ENCODE peak calls at places on chromosomes 3 and 15, in ten cellular contexts. A, K, C, L, T, H, G, X, N and E are unnamed samples. For H3K4me1, the result is how much of the 10 kb centered on the place peaks cover.

GRCh38 chr15:53869044-53869805 is 109.0 kb upstream of the UNC13C start:
- DNase-seq in A (no peak), K (no peak), C (no peak), L (no peak), T (no peak), H (no peak), G (peak), X (no peak), N (no peak), E (no peak)

GRCh38 chr15:60972301-60972700 is 256.8 kb downstream of the RORA start:
- DNase-seq in A (no peak), K (no peak), C (no peak), L (no peak), T (no peak), H (no peak), G (no peak), X (no peak), N (no peak), E (no peak)

GRCh38 chr3:196287066-196287404 is 491 bp downstream of the PCYT1A start:
- DNase-seq in A (no peak), K (no peak), C (no peak), L (no peak), T (no peak), H (peak), G (peak), X (peak), N (peak), E (peak)

GRCh38 chr3:175342196-175342595 is 483.1 kb downstream of the NAALADL2 start:
- DNase-seq in A (no peak), K (no peak), C (no peak), L (no peak), T (no peak), H (no peak), G (no peak), X (no peak), N (no peak), E (no peak)

GRCh38 chr3:98718730-98719129 is 44.4 kb upstream of the ST3GAL6 start:
- DNase-seq in A (no peak), K (no peak), C (no peak), L (no peak), T (no peak), H (no peak), G (no peak), X (no peak), N (no peak), E (no peak)

GRCh38 chr3:191492601-191493000 is 31.6 kb downstream of the PYDC2 start:
- DNase-seq in A (no peak), K (no peak), C (no peak), L (no peak), T (no peak), H (no peak), G (no peak), X (no peak), N (no peak), E (no peak)

GRCh38 chr3:37801966-37802365 is 59.7 kb upstream of the CTDSPL start:
- DNase-seq in A (no peak), K (no peak), C (no peak), L (no peak), T (no peak), H (no peak), G (no peak), X (no peak), N (no peak), E (no peak)

GRCh38 chr15:82647045-82647834 is at the start of gene CPEB1:
- DNase-seq in A (peak), K (peak), C (no peak), L (peak), T (peak), H (no peak), G (no peak), X (peak), N (peak), E (peak)

GRCh38 chr15:28884151-28884940 is 1.4 kb upstream of the APBA2 start:
- DNase-seq in A (no peak), K (no peak), C (no peak), L (no peak), T (no peak), H (no peak), G (no peak), X (no peak), N (no peak), E (no peak)

GRCh38 chr15:28885630-28886430 is at the start of gene APBA2:
- DNase-seq in A (peak), K (no peak), C (no peak), L (no peak), T (no peak), H (no peak), G (no peak), X (no peak), N (no peak), E (no peak)

GRCh38 chr15:28887344-28888174 is 1.8 kb downstream of the APBA2 start:
- DNase-seq in A (no peak), K (no peak), C (no peak), L (no peak), T (peak), H (no peak), G (no peak), X (no peak), N (no peak), E (no peak)

GRCh38 chr15:28886431-28887343 is 913 bp downstream of the APBA2 start:
- DNase-seq in A (no peak), K (no peak), C (no peak), L (no peak), T (peak), H (no peak), G (no peak), X (no peak), N (no peak), E (no peak)

GRCh38 chr15:28885289-28885629 is 515 bp upstream of the APBA2 start:
- DNase-seq in A (no peak), K (no peak), C (no peak), L (no peak), T (no peak), H (no peak), G (no peak), X (no peak), N (no peak), E (no peak)
- H3K4me1 ChIP-seq in A (under half), K (under half), C (under half), L (under half), T (under half), H (under half), G (under half), X (under half), N (under half), E (under half)

GRCh38 chr3:136750922-136751258 is 1.3 kb downstream of the STAG1 start:
- DNase-seq in A (no peak), K (no peak), C (no peak), L (no peak), T (no peak), H (no peak), G (no peak), X (no peak), N (no peak), E (no peak)

GRCh38 chr3:136751259-136752045 is 726 bp downstream of the STAG1 start:
- DNase-seq in A (peak), K (peak), C (peak), L (peak), T (peak), H (peak), G (peak), X (peak), N (peak), E (peak)

GRCh38 chr3:136749106-136749505 is 3.1 kb downstream of the STAG1 start:
- DNase-seq in A (no peak), K (no peak), C (no peak), L (no peak), T (no peak), H (no peak), G (peak), X (no peak), N (no peak), E (no peak)

GRCh38 chr3:136752046-136752326 is 192 bp downstream of the STAG1 start:
- DNase-seq in A (no peak), K (no peak), C (no peak), L (no peak), T (no peak), H (no peak), G (peak), X (no peak), N (no peak), E (no peak)

GRCh38 chr3:136750209-136750921 is 1.8 kb downstream of the STAG1 start:
- DNase-seq in A (no peak), K (no peak), C (no peak), L (no peak), T (no peak), H (no peak), G (peak), X (no peak), N (no peak), E (no peak)
- H3K4me1 ChIP-seq in A (under half), K (under half), C (under half), L (under half), T (under half), H (under half), G (half or more), X (under half), N (half or more), E (under half)

DNA sequence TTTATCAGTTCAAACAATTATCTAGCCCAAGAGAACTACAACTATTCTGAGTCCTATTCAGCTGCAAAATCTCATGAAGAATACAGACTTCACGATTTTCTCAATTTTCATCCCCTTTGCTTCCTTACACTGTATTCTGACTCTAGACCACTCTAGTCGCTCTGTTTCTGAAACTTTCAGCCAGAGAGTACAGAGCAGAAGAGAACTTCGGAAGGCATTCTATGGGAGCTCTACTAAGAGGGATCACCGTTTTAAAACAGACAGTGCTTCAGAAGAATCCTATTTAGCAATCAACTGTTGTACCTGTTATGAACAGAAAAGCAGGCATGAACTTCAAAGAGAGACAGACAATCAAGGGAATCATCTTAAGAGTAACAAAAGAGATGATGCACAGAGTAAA is 419.4 kb downstream of the SHQ1 start:
- DNase-seq in A (no peak), K (no peak), C (no peak), L (no peak), T (no peak), H (no peak), G (no peak), X (no peak), N (no peak), E (no peak)
- H3K4me1 ChIP-seq in A (under half), K (under half), C (under half), L (under half), T (half or more), H (under half), G (under half), X (under half), N (half or more), E (under half)

DNA sequence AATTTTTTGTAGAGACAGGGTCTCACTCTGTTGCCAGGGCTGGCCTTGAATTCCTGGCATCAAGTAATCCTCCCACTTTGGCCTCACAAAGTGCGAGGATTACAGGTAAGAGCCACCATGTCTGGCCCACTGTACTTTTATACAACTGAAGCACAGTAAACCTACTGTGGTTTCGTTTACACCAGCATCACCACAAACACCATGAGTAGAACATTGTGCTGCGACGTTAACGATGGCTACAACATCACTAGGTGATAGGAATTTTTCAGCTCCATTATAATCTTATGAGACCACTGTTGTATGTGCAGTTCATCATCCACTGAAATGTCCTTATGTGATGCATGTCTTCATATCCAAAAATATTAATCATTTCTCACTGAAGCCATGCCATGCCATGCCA is 11.7 kb downstream of the CTNNB1 start:
- DNase-seq in A (no peak), K (no peak), C (no peak), L (no peak), T (no peak), H (no peak), G (no peak), X (no peak), N (no peak), E (no peak)
- H3K4me1 ChIP-seq in A (half or more), K (under half), C (under half), L (half or more), T (half or more), H (half or more), G (under half), X (under half), N (half or more), E (under half)

GRCh38 chr3:45137656-45138181 is 8.5 kb downstream of the CDCP1 start:
- DNase-seq in A (no peak), K (no peak), C (no peak), L (no peak), T (no peak), H (no peak), G (no peak), X (no peak), N (no peak), E (no peak)
- H3K4me1 ChIP-seq in A (under half), K (under half), C (under half), L (under half), T (under half), H (under half), G (under half), X (under half), N (under half), E (under half)

GRCh38 chr15:68801572-68802148 is 19.0 kb downstream of the ANP32A start:
- DNase-seq in A (no peak), K (no peak), C (no peak), L (no peak), T (no peak), H (no peak), G (no peak), X (no peak), N (no peak), E (no peak)
- H3K4me1 ChIP-seq in A (under half), K (under half), C (under half), L (under half), T (half or more), H (under half), G (half or more), X (under half), N (half or more), E (under half)

GRCh38 chr15:66638377-66638776 is 63.7 kb upstream of the SMAD6 start:
- DNase-seq in A (no peak), K (no peak), C (no peak), L (no peak), T (peak), H (no peak), G (no peak), X (no peak), N (no peak), E (no peak)
- H3K4me1 ChIP-seq in A (under half), K (under half), C (under half), L (under half), T (under half), H (under half), G (under half), X (under half), N (under half), E (under half)

DNA sequence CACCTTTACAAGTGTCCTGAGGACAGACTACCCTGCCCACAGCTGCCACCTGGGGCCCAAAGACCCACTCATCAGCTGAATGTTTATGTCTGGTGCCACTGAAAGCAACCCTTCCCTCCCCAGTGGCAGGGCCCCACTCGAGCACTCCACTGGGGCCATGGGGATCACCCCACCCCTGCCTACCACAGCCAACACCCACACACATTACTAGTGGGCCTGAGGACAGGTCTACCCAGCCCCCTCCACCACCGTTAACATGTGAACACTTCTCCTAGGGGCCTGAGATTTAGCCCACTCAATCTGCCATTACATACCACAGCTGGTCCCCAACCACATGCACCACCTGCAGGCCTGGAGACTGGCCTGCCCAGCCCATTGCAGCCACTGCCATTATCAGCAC is 52.3 kb downstream of the ADAM10 start:
- DNase-seq in A (no peak), K (no peak), C (no peak), L (no peak), T (no peak), H (no peak), G (no peak), X (no peak), N (no peak), E (no peak)
- H3K4me1 ChIP-seq in A (under half), K (under half), C (under half), L (under half), T (under half), H (under half), G (under half), X (under half), N (under half), E (under half)

GRCh38 chr3:160574636-160575035 is 9.3 kb upstream of the KPNA4 start:
- DNase-seq in A (no peak), K (no peak), C (no peak), L (no peak), T (no peak), H (no peak), G (no peak), X (no peak), N (no peak), E (no peak)

GRCh38 chr3:160575589-160575988 is 10.2 kb upstream of the KPNA4 start:
- DNase-seq in A (no peak), K (no peak), C (no peak), L (no peak), T (no peak), H (no peak), G (no peak), X (no peak), N (no peak), E (no peak)

GRCh38 chr3:160576621-160577020 is 11.2 kb upstream of the KPNA4 start:
- DNase-seq in A (no peak), K (no peak), C (no peak), L (no peak), T (no peak), H (no peak), G (no peak), X (no peak), N (no peak), E (no peak)

GRCh38 chr3:160577093-160577492 is 11.7 kb upstream of the KPNA4 start:
- DNase-seq in A (no peak), K (no peak), C (no peak), L (no peak), T (no peak), H (no peak), G (no peak), X (no peak), N (no peak), E (no peak)

DNA sequence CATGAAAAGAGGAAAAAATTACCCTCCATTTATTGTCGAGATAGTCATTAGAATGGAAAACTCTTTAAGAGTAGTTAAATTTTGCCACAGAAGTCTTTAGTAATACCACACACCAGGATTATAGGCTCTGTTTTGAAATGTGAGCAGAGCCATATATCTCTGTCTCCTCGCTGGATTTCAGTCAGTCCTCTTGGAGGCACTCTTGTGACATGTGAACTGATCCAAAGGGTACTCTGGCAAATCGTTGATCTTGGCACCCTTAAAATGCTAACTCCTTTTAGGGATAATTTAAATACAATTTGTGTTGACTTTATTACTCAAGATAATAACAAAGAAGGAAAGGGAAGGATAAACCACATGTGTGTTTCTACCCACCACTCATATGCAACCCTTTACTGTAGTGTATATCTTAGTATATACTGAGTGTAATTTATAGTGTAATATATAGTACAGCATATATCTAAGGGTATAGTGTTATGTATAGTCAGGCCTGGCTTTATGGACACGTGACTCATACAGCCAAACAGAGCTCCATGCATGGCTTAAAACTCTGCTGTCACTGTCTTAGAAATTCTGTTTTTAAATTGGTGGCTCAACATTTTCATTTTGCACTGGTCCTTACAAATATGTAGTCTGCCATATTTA is 12.3 kb upstream of the KPNA4 start:
- DNase-seq in A (no peak), K (no peak), C (no peak), L (no peak), T (no peak), H (no peak), G (no peak), X (no peak), N (no peak), E (no peak)
- H3K4me1 ChIP-seq in A (under half), K (under half), C (under half), L (under half), T (under half), H (under half), G (under half), X (under half), N (under half), E (under half)